ENCODE peak calls at places on chromosome X, in nine cellular contexts. M is stimulated activated CD4-positive, alpha-beta T cell treated with anti-CD3 and anti-CD28 coated beads, Interleukin-1b, Interleukin-23, amount 100 ng/mL, for 48 hours; S is activated CD4-positive, alpha-beta T cell treated with anti-CD3 and anti-CD28 coated beads, Interleukin-2, amount 50 U/mL, for 48 hours; F is RKO; P is HuH-7; A is GM19239; G is cardiac fibroblast; C is substantia nigra; R is HAP-1. B is an unnamed sample.

GRCh38 chrX:41351923-41352322 is 18.0 kb downstream of the DDX3X start:
- DNase-seq in M (no peak), S (no peak), F (no peak), P (no peak), A (no peak), G (no peak), C (no peak), R (no peak), B (no peak)

GRCh38 chrX:13891367-13892146 is 74.7 kb upstream of the GPM6B start:
- DNase-seq in M (no peak), S (no peak), F (no peak), P (no peak), A (no peak), G (peak), C (peak), R (no peak), B (no peak)

GRCh38 chrX:107167163-107167921 is 38.9 kb downstream of the NUP62CL start:
- DNase-seq in M (no peak), S (no peak), F (no peak), P (no peak), A (no peak), G (no peak), C (no peak), R (no peak), B (no peak)

GRCh38 chrX:111352424-111352823 is 59.6 kb downstream of the DCX start:
- DNase-seq in M (no peak), S (no peak), F (no peak), P (no peak), A (no peak), G (peak), C (no peak), R (no peak), B (peak)

GRCh38 chrX:108225456-108225730 is 133.8 kb downstream of the ATG4A start:
- DNase-seq in M (no peak), S (no peak), F (no peak), P (no peak), A (no peak), G (no peak), C (no peak), R (no peak), B (peak)

GRCh38 chrX:76550016-76550415 is 122.5 kb downstream of the MAGEE1 start:
- DNase-seq in M (no peak), S (no peak), F (no peak), P (no peak), A (no peak), G (no peak), C (no peak), R (no peak), B (no peak)

GRCh38 chrX:97401154-97401553 is 517.4 kb downstream of the RPA4 start:
- DNase-seq in M (peak), S (no peak), F (no peak), P (no peak), A (no peak), G (no peak), C (no peak), R (no peak), B (no peak)

GRCh38 chrX:19569121-19569805 is 54.0 kb upstream of the MAP3K15 start:
- DNase-seq in M (no peak), S (no peak), F (no peak), P (no peak), A (no peak), G (no peak), C (no peak), R (no peak), B (no peak)

GRCh38 chrX:20140410-20140809 is 1.2 kb downstream of the EIF1AX start:
- DNase-seq in M (no peak), S (no peak), F (peak), P (no peak), A (no peak), G (no peak), C (no peak), R (no peak), B (no peak)

GRCh38 chrX:17377047-17377692 is 2.2 kb downstream of the NHS start:
- DNase-seq in M (peak), S (peak), F (no peak), P (no peak), A (no peak), G (no peak), C (no peak), R (no peak), B (peak)

GRCh38 chrX:2383735-2384134 is 117.0 kb downstream of the DHRSX start:
- DNase-seq in M (no peak), S (no peak), F (no peak), P (no peak), A (no peak), G (no peak), C (no peak), R (no peak), B (no peak)

GRCh38 chrX:12974217-12974796 is 603 bp upstream of the TMSB4X start:
- DNase-seq in M (peak), S (no peak), F (no peak), P (no peak), A (no peak), G (peak), C (peak), R (peak), B (peak)

GRCh38 chrX:68942797-68943196 is 114.0 kb downstream of the EFNB1 start:
- DNase-seq in M (no peak), S (no peak), F (no peak), P (no peak), A (no peak), G (no peak), C (no peak), R (no peak), B (no peak)

B was measured in astrocyte of the spinal cord.